ENCODE peak calls at places on chromosomes 3 and 15, in eight cellular contexts. L is cardiac fibroblast, A is neural crest cell, Q is endothelial cell, N is upper lobe of right lung, C is psoas muscle, R is adrenal gland, K is thyroid gland. U is an unnamed sample.

GRCh38 chr3:25513642-25514266 is 85.7 kb downstream of the RARB start:
- DNase-seq in R (no peak), A (no peak), K (peak; percentile 35), Q (no peak), L (no peak), C (no peak), N (no peak), U (no peak)

GRCh38 chr3:175511219-175511780 is 652.2 kb downstream of the NAALADL2 start:
- DNase-seq in K (no peak), C (no peak), R (no peak), A (no peak), Q (no peak), L (no peak), N (no peak), U (no peak)

GRCh38 chr3:99953596-99953995 is 135.9 kb downstream of the CMSS1 start:
- DNase-seq in K (no peak), Q (no peak), C (no peak), R (no peak), N (no peak), L (no peak), A (no peak), U (no peak)

GRCh38 chr3:100777271-100777670 is 68.0 kb downstream of the TFG start:
- DNase-seq in N (no peak), R (no peak), K (no peak), L (peak; percentile 69), Q (no peak), C (no peak), A (no peak), U (peak; percentile 60)

GRCh38 chr3:41026394-41027177 is 172.7 kb upstream of the CTNNB1 start:
- DNase-seq in C (peak; percentile 56), N (no peak), A (peak; percentile 39), Q (peak; percentile 26), R (peak; percentile 91), L (peak; percentile 86), K (peak; percentile 24), U (peak; percentile 42)

GRCh38 chr3:36993326-36994283 is at the start of gene MLH1:
- DNase-seq in A (peak; percentile 99), Q (peak; percentile 98), C (peak; percentile 98), K (peak; percentile 94), N (peak; percentile 97), R (peak; percentile 96), L (peak; percentile 100), U (peak; percentile 100)

GRCh38 chr3:185856652-185857051 is 31.8 kb upstream of the IGF2BP2 start:
- DNase-seq in N (no peak), Q (no peak), K (no peak), L (no peak), A (no peak), R (no peak), C (no peak), U (no peak)

GRCh38 chr3:186121968-186122367 is 13.1 kb upstream of the ETV5 start:
- DNase-seq in A (no peak), L (no peak), K (peak; percentile 8), Q (no peak), N (no peak), R (no peak), C (no peak), U (peak; percentile 64)

GRCh38 chr15:94815110-94815726 is 583.9 kb downstream of the MCTP2 start:
- DNase-seq in R (no peak), N (no peak), Q (no peak), L (no peak), C (no peak), K (no peak), A (no peak), U (no peak)

GRCh38 chr3:139610886-139611285 is 66.9 kb downstream of the NMNAT3 start:
- DNase-seq in L (no peak), K (no peak), R (no peak), Q (no peak), A (no peak), N (no peak), C (no peak), U (no peak)

GRCh38 chr15:78168591-78168990 is 19.4 kb downstream of the IDH3A start:
- DNase-seq in L (no peak), A (no peak), Q (no peak), R (no peak), C (no peak), K (no peak), N (no peak), U (no peak)

GRCh38 chr15:75229191-75230015 is 27.7 kb downstream of the C15orf39 start:
- DNase-seq in R (peak; percentile 14), K (no peak), C (peak; percentile 35), N (peak; percentile 52), Q (no peak), A (no peak), L (peak; percentile 29), U (no peak)

GRCh38 chr3:196611761-196612483 is 27.6 kb upstream of the NRROS start:
- DNase-seq in N (no peak), R (no peak), A (no peak), K (no peak), C (no peak), L (no peak), Q (peak; percentile 41), U (no peak)

GRCh38 chr15:78051622-78052405 is 25.7 kb downstream of the TBC1D2B start:
- DNase-seq in N (no peak), Q (no peak), C (no peak), A (no peak), R (peak; percentile 69), K (peak; percentile 78), L (peak; percentile 33), U (no peak)

GRCh38 chr3:133058831-133059230 is 20.6 kb downstream of the TMEM108 start:
- DNase-seq in K (no peak), N (no peak), C (no peak), R (no peak), A (no peak), L (no peak), Q (no peak), U (no peak)

GRCh38 chr3:150734795-150735119 is 28.2 kb downstream of the SIAH2 start:
- DNase-seq in K (no peak), N (no peak), A (no peak), Q (no peak), C (no peak), L (no peak), R (no peak), U (no peak)

GRCh38 chr3:31543375-31543774 is 10.7 kb downstream of the STT3B start:
- DNase-seq in A (no peak), K (no peak), Q (no peak), L (peak; percentile 63), N (no peak), C (no peak), R (no peak), U (peak; percentile 56)

GRCh38 chr3:31275038-31275562 is 257.6 kb upstream of the STT3B start:
- DNase-seq in N (no peak), R (peak; percentile 42), Q (no peak), C (no peak), A (no peak), K (no peak), L (peak; percentile 90), U (peak; percentile 39)

DNA sequence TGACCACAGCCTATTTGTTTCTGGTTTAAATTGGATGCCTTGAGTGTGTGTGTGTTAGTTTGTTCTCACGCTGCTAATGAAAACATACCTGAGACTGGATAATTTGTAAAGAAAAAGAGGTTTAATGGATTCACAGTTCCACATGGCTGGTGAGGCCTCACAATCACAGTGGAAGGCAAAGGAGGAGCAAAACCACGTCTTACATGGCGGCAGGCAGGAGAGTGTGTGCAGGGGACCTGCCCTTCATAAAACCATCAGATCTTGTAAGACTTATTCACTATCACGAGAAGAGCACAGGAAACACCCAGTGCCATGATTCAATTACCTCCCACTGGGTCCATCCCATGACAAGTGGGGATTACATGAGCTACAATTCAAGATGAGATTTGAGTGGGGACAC is 260.5 kb downstream of the WDR72 start:
- DNase-seq in K (no peak), R (no peak), N (no peak), C (no peak), A (no peak), Q (no peak), L (no peak), U (no peak)
- TF ChIP-seq CTCF in K (no peak), R (no peak), N (no peak), C (no peak), A (no peak), Q (no peak), L (no peak), U (no peak)

GRCh38 chr3:65438612-65439011 is 600.1 kb downstream of the MAGI1 start:
- DNase-seq in R (no peak), A (no peak), K (no peak), L (no peak), N (no peak), Q (no peak), C (no peak), U (no peak)

GRCh38 chr3:65443739-65444447 is 594.8 kb downstream of the MAGI1 start:
- DNase-seq in C (no peak), L (no peak), Q (no peak), N (no peak), R (no peak), A (no peak), K (no peak), U (no peak)

GRCh38 chr3:65438096-65438495 is 600.6 kb downstream of the MAGI1 start:
- DNase-seq in K (no peak), C (no peak), A (no peak), N (no peak), Q (no peak), L (no peak), R (no peak), U (no peak)

GRCh38 chr3:65436580-65436979 is 602.1 kb downstream of the MAGI1 start:
- DNase-seq in K (no peak), A (peak; percentile 28), L (peak; percentile 16), C (no peak), R (peak; percentile 38), N (no peak), Q (peak; percentile 49), U (no peak)

GRCh38 chr3:65439641-65440040 is 599.1 kb downstream of the MAGI1 start:
- DNase-seq in K (peak; percentile 54), C (peak; percentile 63), N (no peak), L (peak; percentile 69), R (peak; percentile 63), Q (peak; percentile 64), A (peak; percentile 59), U (peak; percentile 39)
- TF ChIP-seq CTCF in K (peak; percentile 63), C (peak; percentile 68), N (peak; percentile 44), L (peak; percentile 62), R (peak; percentile 26), Q (peak; percentile 32), A (peak; percentile 72), U (peak; percentile 46)

GRCh38 chr3:134337511-134338200 is 36.6 kb downstream of the AMOTL2 start:
- DNase-seq in K (peak; percentile 1), A (no peak), L (no peak), R (no peak), C (peak; percentile 34), Q (no peak), N (no peak), U (no peak)
- TF ChIP-seq CTCF in K (no peak), A (no peak), L (no peak), R (no peak), C (no peak), Q (no peak), N (no peak), U (no peak)

DNA sequence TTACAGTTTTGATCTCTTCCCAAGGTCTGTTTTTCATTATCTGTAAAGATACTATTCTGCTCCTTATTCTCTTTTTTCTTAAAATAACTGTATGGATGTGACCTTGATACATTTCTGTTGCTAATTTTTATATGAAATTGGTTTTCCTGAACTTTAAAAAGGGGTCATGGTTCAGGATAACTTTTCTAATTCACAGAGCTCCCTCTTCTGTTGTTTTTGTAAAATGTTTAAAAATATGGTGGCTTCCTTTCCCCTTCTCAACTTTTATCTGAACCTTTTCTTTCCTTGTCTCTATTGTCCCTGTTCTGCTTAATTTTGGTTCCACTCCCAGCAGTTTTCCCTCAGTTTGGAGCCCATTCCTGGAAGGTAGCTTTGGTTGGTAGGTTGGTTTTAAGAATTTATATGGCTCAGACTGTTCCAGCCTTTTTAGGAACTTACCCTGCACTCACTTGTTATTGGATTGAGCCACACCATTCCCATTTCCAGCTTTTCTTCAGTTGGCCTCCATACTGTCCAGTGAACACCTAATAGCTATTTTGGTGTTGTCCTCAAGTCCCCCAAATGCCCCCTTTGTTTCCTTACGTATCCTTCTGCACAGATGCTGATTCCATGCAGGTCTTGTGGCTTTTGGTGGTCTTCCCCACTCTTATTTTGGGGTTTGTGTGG is 70.3 kb downstream of the SLMAP start:
- DNase-seq in N (no peak), Q (no peak), C (no peak), L (peak; percentile 33), K (no peak), R (no peak), A (no peak), U (no peak)
- TF ChIP-seq CTCF in N (peak; percentile 12), Q (no peak), C (peak; percentile 13), L (peak; percentile 11), K (peak; percentile 23), R (no peak), A (no peak), U (peak; percentile 28)

U was measured in mammary epithelial cell.